ENCODE peak calls at places on chromosomes 4 and X, in seven cellular contexts. B is foreskin fibroblast; Q is sigmoid colon; V is CD4-positive, alpha-beta memory T cell; W is tibial artery; P is heart right ventricle; K is NT2/D1. H is an unnamed sample.

GRCh38 chr4:7725951-7726350 is 213.7 kb downstream of the AFAP1 start:
- DNase-seq in B (peak), Q (no peak), V (no peak), W (no peak), P (peak), K (no peak), H (peak)

GRCh38 chr4:74433043-74433442 is 11.9 kb upstream of the AREG start:
- DNase-seq in B (no peak), Q (no peak), V (no peak), W (no peak), P (no peak), K (no peak), H (no peak)

GRCh38 chrX:20217279-20217678 is 49.4 kb downstream of the RPS6KA3 start:
- DNase-seq in B (peak), Q (no peak), V (no peak), W (no peak), P (no peak), K (no peak), H (peak)

GRCh38 chr4:158327525-158327924 is 117.2 kb downstream of the TMEM144 start:
- DNase-seq in B (no peak), Q (no peak), V (no peak), W (no peak), P (no peak), K (peak), H (no peak)

GRCh38 chrX:49282647-49283011 is 13.0 kb downstream of the PPP1R3F start:
- DNase-seq in B (peak), Q (peak), V (no peak), W (no peak), P (no peak), K (peak), H (peak)

GRCh38 chrX:39627257-39627656 is 470.5 kb downstream of the BCOR start:
- DNase-seq in B (no peak), Q (no peak), V (no peak), W (no peak), P (no peak), K (no peak), H (no peak)

GRCh38 chrX:12701625-12702024 is 89.6 kb upstream of the PRPS2 start:
- DNase-seq in B (peak), Q (peak), V (no peak), W (no peak), P (no peak), K (peak), H (peak)

GRCh38 chrX:44017726-44018125 is 44.5 kb upstream of the NDP start:
- DNase-seq in B (no peak), Q (no peak), V (no peak), W (no peak), P (no peak), K (no peak), H (peak)

GRCh38 chrX:96182366-96182765 is 502.3 kb upstream of the DIAPH2 start:
- DNase-seq in B (peak), Q (no peak), V (no peak), W (no peak), P (no peak), K (peak), H (peak)

GRCh38 chrX:103730147-103730546 is 19.4 kb downstream of the TMEM31 start:
- DNase-seq in B (peak), Q (no peak), V (no peak), W (no peak), P (no peak), K (no peak), H (no peak)

GRCh38 chrX:14899607-14900006 is 26.4 kb downstream of the MOSPD2 start:
- DNase-seq in B (peak), Q (no peak), V (no peak), W (no peak), P (no peak), K (no peak), H (peak)

GRCh38 chrX:101257448-101258259 is 33.5 kb downstream of the TAF7L start:
- DNase-seq in B (peak), Q (no peak), V (no peak), W (no peak), P (no peak), K (no peak), H (peak)

GRCh38 chrX:65488496-65488895 is 46.1 kb downstream of the LAS1L start:
- DNase-seq in B (peak), Q (no peak), V (no peak), W (no peak), P (no peak), K (no peak), H (peak)

GRCh38 chr4:141195095-141195707 is 25.5 kb upstream of the ZNF330 start:
- DNase-seq in B (no peak), Q (no peak), V (no peak), W (no peak), P (no peak), K (no peak), H (no peak)

GRCh38 chr4:4912155-4912554 is 52.7 kb downstream of the MSX1 start:
- DNase-seq in B (no peak), Q (no peak), V (no peak), W (no peak), P (no peak), K (no peak), H (no peak)

GRCh38 chr4:162506253-162506652 is 342.5 kb upstream of the FSTL5 start:
- DNase-seq in B (no peak), Q (no peak), V (no peak), W (no peak), P (no peak), K (no peak), H (peak)

GRCh38 chr4:165743422-165743821 is 129.6 kb upstream of the TLL1 start:
- DNase-seq in B (no peak), Q (no peak), V (no peak), W (no peak), P (no peak), K (no peak), H (no peak)

GRCh38 chr4:107248571-107248970 is 212.5 kb upstream of the DKK2 start:
- DNase-seq in B (peak), Q (no peak), V (no peak), W (no peak), P (no peak), K (no peak), H (no peak)

GRCh38 chrX:19599253-19599652 is 83.9 kb upstream of the MAP3K15 start:
- DNase-seq in B (no peak), Q (no peak), V (no peak), W (no peak), P (no peak), K (no peak), H (no peak)

GRCh38 chr4:6516281-6516680 is 43.9 kb upstream of the PPP2R2C start:
- DNase-seq in B (no peak), Q (peak), V (no peak), W (no peak), P (no peak), K (no peak), H (no peak)

DNA sequence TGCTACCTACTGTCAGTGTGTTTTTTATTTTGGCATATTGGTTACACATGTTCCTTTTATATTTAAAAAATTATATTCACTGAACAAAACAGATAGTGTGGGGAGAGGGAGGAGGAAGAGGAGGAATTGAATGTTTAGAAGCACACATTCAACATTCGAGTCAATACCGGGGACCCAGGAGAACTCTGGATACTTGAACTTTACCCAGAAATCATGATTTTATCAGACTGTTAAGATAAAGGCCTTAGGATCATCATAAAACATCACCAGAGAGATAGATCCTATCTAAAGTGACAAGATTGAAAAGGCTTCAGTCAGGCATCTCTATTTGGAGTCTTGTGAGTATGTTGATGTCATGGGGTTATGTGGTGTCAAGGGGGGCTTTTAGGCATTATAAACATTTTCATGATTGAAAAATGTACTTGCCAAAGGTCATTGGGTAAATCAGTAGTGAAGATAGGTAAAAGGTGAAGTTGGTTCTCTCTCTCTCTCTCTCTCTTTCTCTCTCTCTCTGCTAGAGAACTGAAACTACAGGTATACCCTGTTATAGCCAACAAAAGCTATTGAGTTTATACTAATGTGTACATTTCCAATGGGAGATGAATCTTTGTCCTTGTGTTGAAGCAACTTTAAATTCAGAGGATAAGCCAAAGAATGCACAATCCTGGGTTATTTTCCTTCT is 16.9 kb upstream of the RGN start:
- DNase-seq in B (no peak), Q (no peak), V (no peak), W (no peak), P (no peak), K (no peak), H (no peak)
- H3K4me3 ChIP-seq in B (no peak), Q (no peak), V (no peak), W (no peak), P (no peak), K (no peak), H (no peak)

GRCh38 chr4:159430896-159431295 is 328.0 kb downstream of the RAPGEF2 start:
- DNase-seq in B (no peak), Q (no peak), V (no peak), W (no peak), P (no peak), K (no peak), H (no peak)

GRCh38 chr4:159428975-159429692 is 326.3 kb downstream of the RAPGEF2 start:
- DNase-seq in B (no peak), Q (no peak), V (no peak), W (no peak), P (no peak), K (no peak), H (no peak)

GRCh38 chr4:159432436-159432835 is 329.6 kb downstream of the RAPGEF2 start:
- DNase-seq in B (no peak), Q (no peak), V (no peak), W (no peak), P (no peak), K (no peak), H (no peak)

GRCh38 chr4:159428293-159428692 is 325.4 kb downstream of the RAPGEF2 start:
- DNase-seq in B (no peak), Q (no peak), V (no peak), W (no peak), P (no peak), K (no peak), H (no peak)

GRCh38 chr4:159429693-159430035 is 326.8 kb downstream of the RAPGEF2 start:
- DNase-seq in B (no peak), Q (no peak), V (no peak), W (no peak), P (no peak), K (no peak), H (no peak)
- H3K4me3 ChIP-seq in B (no peak), Q (no peak), V (no peak), W (no peak), P (no peak), K (no peak), H (no peak)

GRCh38 chrX:3549442-3549875 is 164.0 kb downstream of the PRKX start:
- DNase-seq in B (peak), Q (no peak), V (no peak), W (no peak), P (peak), K (no peak), H (peak)
- H3K4me3 ChIP-seq in B (peak), Q (no peak), V (no peak), W (peak), P (peak), K (peak), H (peak)

GRCh38 chr4:139576219-139576618 is 20.2 kb upstream of the SETD7 start:
- DNase-seq in B (peak), Q (no peak), V (no peak), W (no peak), P (no peak), K (no peak), H (no peak)

GRCh38 chr4:139574641-139575040 is 18.6 kb upstream of the SETD7 start:
- DNase-seq in B (no peak), Q (no peak), V (no peak), W (no peak), P (no peak), K (no peak), H (no peak)

DNA sequence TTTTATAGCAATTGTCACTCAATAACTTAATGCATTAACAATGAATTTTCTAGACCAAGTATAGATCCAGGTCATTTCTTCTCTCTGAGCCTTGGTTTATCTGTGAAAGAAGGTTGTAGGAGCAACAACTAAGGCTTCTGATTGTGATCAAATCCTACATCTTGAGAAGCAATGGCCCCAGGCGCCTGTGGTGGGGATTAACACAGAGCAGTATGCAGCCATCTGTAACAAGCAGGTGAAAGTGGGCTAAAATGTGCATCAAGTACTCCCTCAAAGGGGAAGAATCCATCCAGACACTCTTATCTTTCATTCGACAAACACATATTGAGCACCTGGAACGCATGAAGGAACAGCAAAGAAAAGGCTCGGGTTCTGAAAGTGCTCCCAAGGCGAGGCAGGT is 19.1 kb upstream of the SETD7 start:
- DNase-seq in B (no peak), Q (no peak), V (no peak), W (no peak), P (no peak), K (no peak), H (no peak)
- H3K4me3 ChIP-seq in B (no peak), Q (no peak), V (no peak), W (no peak), P (no peak), K (no peak), H (no peak)

DNA sequence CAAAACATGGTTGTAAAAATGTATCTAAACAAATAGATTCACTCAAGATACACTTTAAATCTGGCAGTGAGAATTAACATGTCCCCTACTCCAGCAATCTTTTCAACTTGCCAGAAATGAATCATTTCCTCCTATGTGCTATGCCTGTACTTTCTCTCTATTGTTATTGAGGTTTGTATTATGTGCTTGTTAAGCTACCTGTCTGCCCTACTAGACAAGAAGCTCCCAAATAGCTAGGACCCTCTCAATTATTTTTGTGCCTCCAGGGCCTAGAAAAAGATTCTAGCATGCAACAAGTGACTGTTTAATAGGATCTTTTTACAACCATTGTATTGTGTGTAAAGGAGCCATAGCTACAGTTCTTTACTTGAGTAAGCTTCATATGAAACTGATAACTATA is 3.5 kb upstream of the SAP30 start:
- DNase-seq in B (peak), Q (no peak), V (no peak), W (no peak), P (no peak), K (no peak), H (no peak)
- H3K4me3 ChIP-seq in B (no peak), Q (no peak), V (no peak), W (peak), P (no peak), K (no peak), H (no peak)

H was measured in AG10803.